ENCODE peak calls at places on chromosomes 6 and 20, in five cellular contexts. P is testis, Y is hepatocyte, I is HCT116, D is BE2C. C is an unnamed sample.

GRCh38 chr20:18166939-18167338 is 29.3 kb downstream of the KAT14 start:
- DNase-seq in P (no peak), Y (no peak), I (no peak), D (no peak), C (no peak)

GRCh38 chr20:61321481-61321880 is 69.4 kb downstream of the CDH4 start:
- DNase-seq in P (no peak), Y (no peak), I (no peak), D (no peak), C (no peak)

GRCh38 chr20:46151936-46152335 is 33.8 kb downstream of the CD40 start:
- DNase-seq in P (no peak), Y (no peak), I (no peak), D (no peak), C (no peak)

GRCh38 chr6:155549928-155550327 is 94.3 kb upstream of the NOX3 start:
- DNase-seq in P (no peak), Y (peak; percentile 6), I (no peak), D (no peak), C (no peak)

GRCh38 chr6:30258204-30258603 is 45.0 kb upstream of the TRIM26 start:
- DNase-seq in P (no peak), Y (no peak), I (no peak), D (no peak), C (no peak)

GRCh38 chr6:24926192-24926591 is 9.6 kb downstream of the RIPOR2 start:
- DNase-seq in P (no peak), Y (no peak), I (no peak), D (no peak), C (no peak)

GRCh38 chr6:125802943-125803377 is 12.2 kb downstream of the NCOA7 start:
- DNase-seq in P (no peak), Y (no peak), I (no peak), D (no peak), C (no peak)

GRCh38 chr20:37863289-37863688 is 39.6 kb upstream of the VSTM2L start:
- DNase-seq in P (no peak), Y (no peak), I (no peak), D (no peak), C (no peak)

GRCh38 chr6:165488624-165489295 is 174.3 kb downstream of the PDE10A start:
- DNase-seq in P (no peak), Y (no peak), I (no peak), D (no peak), C (no peak)

GRCh38 chr6:32317532-32317931 is 54.2 kb downstream of the TSBP1 start:
- DNase-seq in P (no peak), Y (no peak), I (no peak), D (no peak), C (no peak)
- H3K9me3 ChIP-seq in P (no peaks in the 10 kb centered on the region), Y (no peaks in the 10 kb centered on the region), I (no peaks in the 10 kb centered on the region), D (no peaks in the 10 kb centered on the region), C (no peaks in the 10 kb centered on the region)

GRCh38 chr6:142265476-142265875 is 36.3 kb upstream of the ADGRG6 start:
- DNase-seq in P (no peak), Y (no peak), I (no peak), D (no peak), C (no peak)
- TF ChIP-seq CTCF in P (no peak), Y (no peak), I (no peak), D (no peak), C (no peak)

GRCh38 chr6:3212261-3212660 is 15.2 kb downstream of the TUBB2B start:
- DNase-seq in P (no peak), Y (no peak), I (no peak), D (no peak), C (no peak)
- H3K27me3 ChIP-seq in P (no peaks in the 10 kb centered on the region), Y (no peaks in the 10 kb centered on the region), I (no peaks in the 10 kb centered on the region), D (no peaks in the 10 kb centered on the region), C (no peaks in the 10 kb centered on the region)

DNA sequence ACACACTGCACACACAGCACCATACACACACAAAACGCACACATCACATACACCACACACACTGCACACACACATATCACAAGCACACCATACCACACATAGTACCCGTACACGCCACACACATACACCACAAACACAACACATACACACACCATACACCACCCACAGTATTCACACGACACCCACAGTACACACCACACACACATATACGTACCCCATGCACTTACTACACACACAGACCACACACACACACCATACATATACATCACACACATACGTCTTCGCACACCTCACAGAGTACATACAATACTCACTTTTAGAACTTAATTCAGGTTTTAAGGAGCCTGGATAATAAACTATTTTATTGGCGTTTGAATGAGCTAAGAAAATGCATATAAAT is 1805.3 kb upstream of the DEFB115 start:
- DNase-seq in P (no peak), Y (no peak), I (no peak), D (no peak), C (no peak)
- H3K9me3 ChIP-seq in P (no peaks in the 10 kb centered on the region), Y (no peaks in the 10 kb centered on the region), I (no peaks in the 10 kb centered on the region), D (no peaks in the 10 kb centered on the region), C (no peaks in the 10 kb centered on the region)